ENCODE peak calls at places on chromosomes 3 and 15, in seven cellular contexts. One of them, this sample, is unnamed.
A peak's percentile ranks its signal among the peaks of the same experiment; 100 is the strongest.

GRCh38 chr3:38599886-38600285 is 49.6 kb downstream of the SCN5A start:
- DNase-seq in choroid plexus epithelial cell: no peak
- DNase-seq in right lobe of liver: peak; percentile 8
- DNase-seq in PC-3: no peak
- DNase-seq in fibroblast of pulmonary artery: no peak
- DNase-seq in AG09319: no peak
- DNase-seq in progenitor cell of endocrine pancreas: no peak
- DNase-seq in this sample: no peak

GRCh38 chr3:51708216-51708845 is 1.5 kb downstream of the GRM2 start:
- DNase-seq in PC-3: no peak
- DNase-seq in AG09319: no peak
- DNase-seq in right lobe of liver: no peak
- DNase-seq in choroid plexus epithelial cell: no peak
- DNase-seq in fibroblast of pulmonary artery: no peak
- DNase-seq in progenitor cell of endocrine pancreas: no peak
- DNase-seq in this sample: no peak

GRCh38 chr3:13543251-13543650 is 5.7 kb upstream of the FBLN2 start:
- DNase-seq in right lobe of liver: peak; percentile 37
- DNase-seq in PC-3: peak; percentile 43
- DNase-seq in progenitor cell of endocrine pancreas: no peak
- DNase-seq in fibroblast of pulmonary artery: peak; percentile 94
- DNase-seq in choroid plexus epithelial cell: peak; percentile 90
- DNase-seq in AG09319: peak; percentile 87
- DNase-seq in this sample: no peak

GRCh38 chr15:56719021-56719612 is 14.2 kb downstream of the ZNF280D start:
- DNase-seq in choroid plexus epithelial cell: no peak
- DNase-seq in PC-3: no peak
- DNase-seq in fibroblast of pulmonary artery: no peak
- DNase-seq in right lobe of liver: no peak
- DNase-seq in AG09319: no peak
- DNase-seq in progenitor cell of endocrine pancreas: no peak
- DNase-seq in this sample: no peak

GRCh38 chr3:6753536-6753935 is 107.4 kb upstream of the GRM7 start:
- DNase-seq in PC-3: no peak
- DNase-seq in AG09319: no peak
- DNase-seq in progenitor cell of endocrine pancreas: no peak
- DNase-seq in fibroblast of pulmonary artery: no peak
- DNase-seq in right lobe of liver: no peak
- DNase-seq in choroid plexus epithelial cell: no peak
- DNase-seq in this sample: no peak

GRCh38 chr15:31034152-31034551 is 42.7 kb upstream of the MTMR10 start:
- DNase-seq in fibroblast of pulmonary artery: no peak
- DNase-seq in AG09319: no peak
- DNase-seq in progenitor cell of endocrine pancreas: no peak
- DNase-seq in PC-3: peak; percentile 25
- DNase-seq in choroid plexus epithelial cell: peak; percentile 13
- DNase-seq in right lobe of liver: no peak
- DNase-seq in this sample: no peak

GRCh38 chr15:29092376-29093064 is 177.1 kb downstream of the NSMCE3 start:
- DNase-seq in PC-3: no peak
- DNase-seq in progenitor cell of endocrine pancreas: no peak
- DNase-seq in AG09319: no peak
- DNase-seq in choroid plexus epithelial cell: no peak
- DNase-seq in right lobe of liver: no peak
- DNase-seq in fibroblast of pulmonary artery: no peak
- DNase-seq in this sample: no peak

GRCh38 chr3:64612916-64613526 is 74.8 kb downstream of the ADAMTS9 start:
- DNase-seq in AG09319: no peak
- DNase-seq in right lobe of liver: no peak
- DNase-seq in fibroblast of pulmonary artery: no peak
- DNase-seq in choroid plexus epithelial cell: peak; percentile 13
- DNase-seq in progenitor cell of endocrine pancreas: peak; percentile 14
- DNase-seq in PC-3: no peak
- DNase-seq in this sample: no peak

GRCh38 chr3:79490165-79491028 is 277.4 kb downstream of the ROBO1 start:
- DNase-seq in choroid plexus epithelial cell: peak; percentile 97
- DNase-seq in AG09319: no peak
- DNase-seq in PC-3: no peak
- DNase-seq in right lobe of liver: no peak
- DNase-seq in progenitor cell of endocrine pancreas: no peak
- DNase-seq in fibroblast of pulmonary artery: peak; percentile 87
- DNase-seq in this sample: no peak

GRCh38 chr3:168093790-168094189 is 1.9 kb downstream of the GOLIM4 start:
- DNase-seq in progenitor cell of endocrine pancreas: no peak
- DNase-seq in right lobe of liver: no peak
- DNase-seq in PC-3: no peak
- DNase-seq in AG09319: no peak
- DNase-seq in fibroblast of pulmonary artery: no peak
- DNase-seq in choroid plexus epithelial cell: no peak
- DNase-seq in this sample: no peak

GRCh38 chr3:191387441-191388077 is 57.2 kb upstream of the UTS2B start:
- DNase-seq in AG09319: no peak
- DNase-seq in progenitor cell of endocrine pancreas: no peak
- DNase-seq in fibroblast of pulmonary artery: peak; percentile 27
- DNase-seq in choroid plexus epithelial cell: peak; percentile 42
- DNase-seq in right lobe of liver: no peak
- DNase-seq in PC-3: no peak
- DNase-seq in this sample: no peak

GRCh38 chr3:15390460-15390859 is 36.9 kb downstream of the METTL6 start:
- DNase-seq in choroid plexus epithelial cell: no peak
- DNase-seq in progenitor cell of endocrine pancreas: no peak
- DNase-seq in AG09319: no peak
- DNase-seq in PC-3: no peak
- DNase-seq in right lobe of liver: no peak
- DNase-seq in fibroblast of pulmonary artery: no peak
- DNase-seq in this sample: no peak

GRCh38 chr15:101621961-101622360 is 30.2 kb downstream of the TM2D3 start:
- DNase-seq in PC-3: no peak
- DNase-seq in AG09319: no peak
- DNase-seq in fibroblast of pulmonary artery: no peak
- DNase-seq in choroid plexus epithelial cell: no peak
- DNase-seq in progenitor cell of endocrine pancreas: no peak
- DNase-seq in right lobe of liver: no peak
- DNase-seq in this sample: no peak

GRCh38 chr3:99783009-99783573 is 34.6 kb upstream of the CMSS1 start:
- DNase-seq in choroid plexus epithelial cell: peak; percentile 92
- DNase-seq in progenitor cell of endocrine pancreas: no peak
- DNase-seq in PC-3: peak; percentile 88
- DNase-seq in fibroblast of pulmonary artery: peak; percentile 73
- DNase-seq in right lobe of liver: no peak
- DNase-seq in AG09319: peak; percentile 80
- DNase-seq in this sample: peak; percentile 88

GRCh38 chr3:116302087-116302747 is 143.1 kb downstream of the LSAMP start:
- DNase-seq in AG09319: no peak
- DNase-seq in fibroblast of pulmonary artery: peak; percentile 45
- DNase-seq in progenitor cell of endocrine pancreas: no peak
- DNase-seq in choroid plexus epithelial cell: no peak
- DNase-seq in PC-3: peak; percentile 23
- DNase-seq in right lobe of liver: no peak
- DNase-seq in this sample: peak; percentile 18

GRCh38 chr3:119588112-119588511 is 8.8 kb downstream of the ADPRH start:
- DNase-seq in right lobe of liver: no peak
- DNase-seq in AG09319: no peak
- DNase-seq in fibroblast of pulmonary artery: no peak
- DNase-seq in choroid plexus epithelial cell: no peak
- DNase-seq in PC-3: no peak
- DNase-seq in progenitor cell of endocrine pancreas: no peak
- DNase-seq in this sample: no peak

GRCh38 chr15:77836116-77836798 is 203.5 kb upstream of the LINGO1 start:
- DNase-seq in progenitor cell of endocrine pancreas: no peak
- DNase-seq in AG09319: no peak
- DNase-seq in PC-3: peak; percentile 7
- DNase-seq in right lobe of liver: peak; percentile 39
- DNase-seq in fibroblast of pulmonary artery: peak; percentile 37
- DNase-seq in choroid plexus epithelial cell: peak; percentile 62
- DNase-seq in this sample: no peak

GRCh38 chr15:35671197-35671596 is 125.2 kb upstream of the DPH6 start:
- DNase-seq in right lobe of liver: no peak
- DNase-seq in fibroblast of pulmonary artery: no peak
- DNase-seq in PC-3: no peak
- DNase-seq in choroid plexus epithelial cell: peak; percentile 45
- DNase-seq in progenitor cell of endocrine pancreas: no peak
- DNase-seq in AG09319: no peak
- DNase-seq in this sample: no peak

GRCh38 chr15:70853855-70854668 is at the start of gene LARP6:
- DNase-seq in choroid plexus epithelial cell: peak; percentile 45
- DNase-seq in right lobe of liver: peak; percentile 59
- DNase-seq in fibroblast of pulmonary artery: peak; percentile 38
- DNase-seq in AG09319: no peak
- DNase-seq in progenitor cell of endocrine pancreas: peak; percentile 58
- DNase-seq in PC-3: peak; percentile 48
- DNase-seq in this sample: no peak

GRCh38 chr3:128709506-128710210 is 16.3 kb upstream of the RAB7A start:
- DNase-seq in AG09319: no peak
- DNase-seq in progenitor cell of endocrine pancreas: no peak
- DNase-seq in PC-3: peak; percentile 87
- DNase-seq in fibroblast of pulmonary artery: no peak
- DNase-seq in choroid plexus epithelial cell: no peak
- DNase-seq in right lobe of liver: no peak
- DNase-seq in this sample: no peak

GRCh38 chr3:41975421-41976103 is 13.7 kb upstream of the ULK4 start:
- DNase-seq in PC-3: no peak
- DNase-seq in progenitor cell of endocrine pancreas: no peak
- DNase-seq in fibroblast of pulmonary artery: peak; percentile 78
- DNase-seq in AG09319: no peak
- DNase-seq in right lobe of liver: no peak
- DNase-seq in choroid plexus epithelial cell: peak; percentile 36
- DNase-seq in this sample: no peak

GRCh38 chr3:132029182-132029902 is 5.5 kb downstream of the CPNE4 start:
- DNase-seq in choroid plexus epithelial cell: peak; percentile 89
- DNase-seq in AG09319: peak; percentile 44
- DNase-seq in progenitor cell of endocrine pancreas: peak; percentile 86
- DNase-seq in right lobe of liver: peak; percentile 79
- DNase-seq in fibroblast of pulmonary artery: peak; percentile 82
- DNase-seq in PC-3: peak; percentile 94
- DNase-seq in this sample: no peak
- TF ChIP-seq CTCF in choroid plexus epithelial cell: peak; percentile 97
- TF ChIP-seq CTCF in AG09319: peak; percentile 95
- TF ChIP-seq CTCF in progenitor cell of endocrine pancreas: peak; percentile 96
- TF ChIP-seq CTCF in right lobe of liver: peak; percentile 88
- TF ChIP-seq CTCF in fibroblast of pulmonary artery: peak; percentile 94
- TF ChIP-seq CTCF in PC-3: peak; percentile 87
- TF ChIP-seq CTCF in this sample: peak; percentile 96

GRCh38 chr15:88031461-88031860 is 225.1 kb downstream of the NTRK3 start:
- DNase-seq in fibroblast of pulmonary artery: no peak
- DNase-seq in progenitor cell of endocrine pancreas: no peak
- DNase-seq in PC-3: no peak
- DNase-seq in right lobe of liver: no peak
- DNase-seq in choroid plexus epithelial cell: no peak
- DNase-seq in AG09319: no peak
- DNase-seq in this sample: no peak

GRCh38 chr15:88029696-88030095 is 226.8 kb downstream of the NTRK3 start:
- DNase-seq in AG09319: no peak
- DNase-seq in progenitor cell of endocrine pancreas: no peak
- DNase-seq in fibroblast of pulmonary artery: no peak
- DNase-seq in right lobe of liver: no peak
- DNase-seq in choroid plexus epithelial cell: no peak
- DNase-seq in PC-3: no peak
- DNase-seq in this sample: no peak

GRCh38 chr15:88032787-88033186 is 223.8 kb downstream of the NTRK3 start:
- DNase-seq in PC-3: no peak
- DNase-seq in right lobe of liver: no peak
- DNase-seq in choroid plexus epithelial cell: no peak
- DNase-seq in AG09319: no peak
- DNase-seq in progenitor cell of endocrine pancreas: no peak
- DNase-seq in fibroblast of pulmonary artery: no peak
- DNase-seq in this sample: no peak

GRCh38 chr15:88023956-88024355 is 232.6 kb downstream of the NTRK3 start:
- DNase-seq in PC-3: no peak
- DNase-seq in choroid plexus epithelial cell: no peak
- DNase-seq in fibroblast of pulmonary artery: no peak
- DNase-seq in progenitor cell of endocrine pancreas: no peak
- DNase-seq in right lobe of liver: no peak
- DNase-seq in AG09319: no peak
- DNase-seq in this sample: no peak

DNA sequence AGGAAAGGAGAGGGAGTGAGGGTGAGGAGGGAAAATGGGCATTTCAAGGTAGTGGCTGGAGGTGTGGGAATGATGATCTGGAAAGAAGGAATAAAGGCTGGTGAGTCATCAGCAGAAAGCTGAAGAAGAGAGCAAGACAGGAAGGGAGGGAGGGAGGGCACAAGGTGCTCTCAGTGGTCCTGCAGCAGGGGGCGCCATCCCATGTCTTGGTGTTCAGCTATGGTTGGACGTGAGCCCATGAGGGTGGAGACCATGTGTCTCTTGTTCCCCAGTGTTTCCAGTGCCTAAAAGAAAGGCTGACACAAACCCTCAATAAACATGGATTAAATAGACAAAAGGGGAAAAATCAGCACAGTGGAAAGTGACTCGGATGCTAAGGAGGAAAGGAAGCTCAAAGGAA is 228.5 kb downstream of the NTRK3 start:
- DNase-seq in fibroblast of pulmonary artery: no peak
- DNase-seq in PC-3: no peak
- DNase-seq in AG09319: no peak
- DNase-seq in right lobe of liver: no peak
- DNase-seq in progenitor cell of endocrine pancreas: no peak
- DNase-seq in choroid plexus epithelial cell: no peak
- DNase-seq in this sample: no peak
- TF ChIP-seq CTCF in fibroblast of pulmonary artery: no peak
- TF ChIP-seq CTCF in PC-3: no peak
- TF ChIP-seq CTCF in AG09319: no peak
- TF ChIP-seq CTCF in right lobe of liver: no peak
- TF ChIP-seq CTCF in progenitor cell of endocrine pancreas: no peak
- TF ChIP-seq CTCF in choroid plexus epithelial cell: no peak
- TF ChIP-seq CTCF in this sample: peak; percentile 4

GRCh38 chr15:93178371-93178770 is 89.4 kb upstream of the RGMA start:
- DNase-seq in right lobe of liver: no peak
- DNase-seq in AG09319: no peak
- DNase-seq in fibroblast of pulmonary artery: no peak
- DNase-seq in choroid plexus epithelial cell: no peak
- DNase-seq in progenitor cell of endocrine pancreas: no peak
- DNase-seq in PC-3: no peak
- DNase-seq in this sample: no peak
- TF ChIP-seq CTCF in right lobe of liver: no peak
- TF ChIP-seq CTCF in AG09319: no peak
- TF ChIP-seq CTCF in fibroblast of pulmonary artery: no peak
- TF ChIP-seq CTCF in choroid plexus epithelial cell: no peak
- TF ChIP-seq CTCF in progenitor cell of endocrine pancreas: no peak
- TF ChIP-seq CTCF in PC-3: no peak
- TF ChIP-seq CTCF in this sample: no peak

DNA sequence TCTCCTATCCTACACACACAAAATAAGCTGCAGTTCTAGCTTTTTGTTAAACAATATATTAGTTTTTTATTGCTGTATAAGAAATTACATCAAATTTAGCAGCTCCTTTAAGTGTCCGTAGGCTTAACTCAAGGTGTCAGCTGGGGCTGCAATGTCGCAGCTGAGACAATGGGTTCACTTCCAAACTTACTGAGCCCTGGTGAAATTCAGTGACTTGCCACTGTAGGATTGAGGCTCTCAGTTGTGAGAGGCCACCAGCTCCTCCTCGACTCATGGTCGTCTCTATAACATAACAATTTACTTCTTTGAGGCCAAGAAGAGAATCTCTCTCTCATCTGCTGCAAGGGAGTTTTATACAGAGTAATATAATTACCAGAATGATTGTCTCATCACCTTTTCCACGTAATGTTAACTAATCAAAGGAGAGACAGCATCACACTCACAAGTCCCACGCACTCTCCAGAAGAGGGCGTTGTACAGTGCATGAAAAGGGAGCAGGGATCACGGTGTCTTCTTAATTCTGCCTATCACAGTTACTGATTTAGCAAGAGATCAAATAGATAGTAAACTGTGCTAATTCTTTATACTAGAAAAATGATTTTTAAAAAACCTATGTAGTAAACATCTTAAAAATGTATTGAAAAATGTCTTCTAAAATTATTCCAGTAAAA is 735.6 kb upstream of the GBE1 start:
- DNase-seq in fibroblast of pulmonary artery: no peak
- DNase-seq in AG09319: no peak
- DNase-seq in choroid plexus epithelial cell: peak; percentile 46
- DNase-seq in progenitor cell of endocrine pancreas: no peak
- DNase-seq in PC-3: peak; percentile 58
- DNase-seq in right lobe of liver: no peak
- DNase-seq in this sample: no peak
- TF ChIP-seq CTCF in fibroblast of pulmonary artery: no peak
- TF ChIP-seq CTCF in AG09319: no peak
- TF ChIP-seq CTCF in choroid plexus epithelial cell: peak; percentile 63
- TF ChIP-seq CTCF in progenitor cell of endocrine pancreas: peak; percentile 55
- TF ChIP-seq CTCF in PC-3: peak; percentile 85
- TF ChIP-seq CTCF in right lobe of liver: no peak
- TF ChIP-seq CTCF in this sample: peak; percentile 19